ENCODE peak calls at places on chromosomes 5 and 9, in nine cellular contexts. One of them, this sample, is unnamed. For H3K27me3, the result is how much of the 10 kb centered on the place peaks cover.

GRCh38 chr5:53327811-53328331 is 152.6 kb upstream of the FST start:
- DNase-seq in colonic mucosa: no peak
- DNase-seq in CD4-positive, CD25-positive, alpha-beta regulatory T cell: no peak
- DNase-seq in Caco-2: no peak
- DNase-seq in CD4-positive, alpha-beta memory T cell: no peak
- DNase-seq in H9: no peak
- DNase-seq in upper lobe of right lung: no peak
- DNase-seq in HCT116: no peak
- DNase-seq in Peyer's patch: no peak
- DNase-seq in this sample: no peak

GRCh38 chr5:87120518-87121314 is 147.0 kb upstream of the RASA1 start:
- DNase-seq in colonic mucosa: no peak
- DNase-seq in CD4-positive, CD25-positive, alpha-beta regulatory T cell: peak
- DNase-seq in Caco-2: no peak
- DNase-seq in CD4-positive, alpha-beta memory T cell: peak
- DNase-seq in H9: no peak
- DNase-seq in upper lobe of right lung: no peak
- DNase-seq in HCT116: peak
- DNase-seq in Peyer's patch: no peak
- DNase-seq in this sample: peak

GRCh38 chr5:41966706-41967105 is 41.6 kb downstream of the FBXO4 start:
- DNase-seq in colonic mucosa: no peak
- DNase-seq in CD4-positive, CD25-positive, alpha-beta regulatory T cell: no peak
- DNase-seq in Caco-2: no peak
- DNase-seq in CD4-positive, alpha-beta memory T cell: no peak
- DNase-seq in H9: no peak
- DNase-seq in upper lobe of right lung: no peak
- DNase-seq in HCT116: no peak
- DNase-seq in Peyer's patch: no peak
- DNase-seq in this sample: no peak

GRCh38 chr5:141882594-141883183 is 4.5 kb upstream of the PCDH1 start:
- DNase-seq in colonic mucosa: no peak
- DNase-seq in CD4-positive, CD25-positive, alpha-beta regulatory T cell: no peak
- DNase-seq in Caco-2: no peak
- DNase-seq in CD4-positive, alpha-beta memory T cell: no peak
- DNase-seq in H9: peak
- DNase-seq in upper lobe of right lung: no peak
- DNase-seq in HCT116: no peak
- DNase-seq in Peyer's patch: no peak
- DNase-seq in this sample: no peak

GRCh38 chr5:134463991-134464760 is 52.5 kb upstream of the CDKN2AIPNL start:
- DNase-seq in colonic mucosa: no peak
- DNase-seq in CD4-positive, CD25-positive, alpha-beta regulatory T cell: no peak
- DNase-seq in Caco-2: peak
- DNase-seq in CD4-positive, alpha-beta memory T cell: no peak
- DNase-seq in H9: no peak
- DNase-seq in upper lobe of right lung: peak
- DNase-seq in HCT116: no peak
- DNase-seq in Peyer's patch: peak
- DNase-seq in this sample: no peak

GRCh38 chr5:119179857-119180641 is 109.2 kb downstream of the DMXL1 start:
- DNase-seq in colonic mucosa: no peak
- DNase-seq in CD4-positive, CD25-positive, alpha-beta regulatory T cell: no peak
- DNase-seq in Caco-2: no peak
- DNase-seq in CD4-positive, alpha-beta memory T cell: no peak
- DNase-seq in H9: no peak
- DNase-seq in upper lobe of right lung: no peak
- DNase-seq in HCT116: no peak
- DNase-seq in Peyer's patch: no peak
- DNase-seq in this sample: no peak

GRCh38 chr5:123035950-123036390 is 555 bp downstream of the PPIC start:
- DNase-seq in colonic mucosa: peak
- DNase-seq in CD4-positive, CD25-positive, alpha-beta regulatory T cell: no peak
- DNase-seq in Caco-2: peak
- DNase-seq in CD4-positive, alpha-beta memory T cell: no peak
- DNase-seq in H9: peak
- DNase-seq in upper lobe of right lung: peak
- DNase-seq in HCT116: peak
- DNase-seq in Peyer's patch: peak
- DNase-seq in this sample: peak

GRCh38 chr5:73564644-73565165 is 734 bp downstream of the ANKRA2 start:
- DNase-seq in colonic mucosa: no peak
- DNase-seq in CD4-positive, CD25-positive, alpha-beta regulatory T cell: peak
- DNase-seq in Caco-2: no peak
- DNase-seq in CD4-positive, alpha-beta memory T cell: no peak
- DNase-seq in H9: no peak
- DNase-seq in upper lobe of right lung: no peak
- DNase-seq in HCT116: no peak
- DNase-seq in Peyer's patch: no peak
- DNase-seq in this sample: no peak

GRCh38 chr5:98906756-98907355 is 22.0 kb downstream of the CHD1 start:
- DNase-seq in colonic mucosa: no peak
- DNase-seq in CD4-positive, CD25-positive, alpha-beta regulatory T cell: no peak
- DNase-seq in Caco-2: no peak
- DNase-seq in CD4-positive, alpha-beta memory T cell: no peak
- DNase-seq in H9: no peak
- DNase-seq in upper lobe of right lung: no peak
- DNase-seq in HCT116: no peak
- DNase-seq in Peyer's patch: no peak
- DNase-seq in this sample: no peak

GRCh38 chr9:95010431-95010838 is 283.9 kb downstream of the AOPEP start:
- DNase-seq in colonic mucosa: no peak
- DNase-seq in CD4-positive, CD25-positive, alpha-beta regulatory T cell: no peak
- DNase-seq in Caco-2: no peak
- DNase-seq in CD4-positive, alpha-beta memory T cell: no peak
- DNase-seq in H9: no peak
- DNase-seq in upper lobe of right lung: no peak
- DNase-seq in HCT116: no peak
- DNase-seq in Peyer's patch: no peak
- DNase-seq in this sample: no peak

GRCh38 chr5:176863041-176863764 is 35.9 kb downstream of the HK3 start:
- DNase-seq in colonic mucosa: no peak
- DNase-seq in CD4-positive, CD25-positive, alpha-beta regulatory T cell: no peak
- DNase-seq in Caco-2: no peak
- DNase-seq in CD4-positive, alpha-beta memory T cell: no peak
- DNase-seq in H9: no peak
- DNase-seq in upper lobe of right lung: no peak
- DNase-seq in HCT116: no peak
- DNase-seq in Peyer's patch: no peak
- DNase-seq in this sample: no peak

GRCh38 chr9:89372230-89372816 is 54.0 kb downstream of the SECISBP2 start:
- DNase-seq in colonic mucosa: no peak
- DNase-seq in CD4-positive, CD25-positive, alpha-beta regulatory T cell: peak
- DNase-seq in Caco-2: peak
- DNase-seq in CD4-positive, alpha-beta memory T cell: peak
- DNase-seq in H9: no peak
- DNase-seq in upper lobe of right lung: no peak
- DNase-seq in HCT116: no peak
- DNase-seq in Peyer's patch: no peak
- DNase-seq in this sample: no peak

GRCh38 chr5:76384705-76385104 is 18.4 kb upstream of the IQGAP2 start:
- DNase-seq in colonic mucosa: no peak
- DNase-seq in CD4-positive, CD25-positive, alpha-beta regulatory T cell: no peak
- DNase-seq in Caco-2: no peak
- DNase-seq in CD4-positive, alpha-beta memory T cell: no peak
- DNase-seq in H9: no peak
- DNase-seq in upper lobe of right lung: no peak
- DNase-seq in HCT116: no peak
- DNase-seq in Peyer's patch: no peak
- DNase-seq in this sample: no peak

GRCh38 chr5:558326-558725 is 34.1 kb upstream of the SLC9A3 start:
- DNase-seq in colonic mucosa: no peak
- DNase-seq in CD4-positive, CD25-positive, alpha-beta regulatory T cell: no peak
- DNase-seq in Caco-2: no peak
- DNase-seq in CD4-positive, alpha-beta memory T cell: no peak
- DNase-seq in H9: no peak
- DNase-seq in upper lobe of right lung: no peak
- DNase-seq in HCT116: no peak
- DNase-seq in Peyer's patch: no peak
- DNase-seq in this sample: no peak

GRCh38 chr5:560792-561166 is 36.5 kb upstream of the SLC9A3 start:
- DNase-seq in colonic mucosa: no peak
- DNase-seq in CD4-positive, CD25-positive, alpha-beta regulatory T cell: no peak
- DNase-seq in Caco-2: peak
- DNase-seq in CD4-positive, alpha-beta memory T cell: no peak
- DNase-seq in H9: no peak
- DNase-seq in upper lobe of right lung: no peak
- DNase-seq in HCT116: no peak
- DNase-seq in Peyer's patch: no peak
- DNase-seq in this sample: no peak

GRCh38 chr5:556909-557441 is 32.7 kb upstream of the SLC9A3 start:
- DNase-seq in colonic mucosa: peak
- DNase-seq in CD4-positive, CD25-positive, alpha-beta regulatory T cell: no peak
- DNase-seq in Caco-2: peak
- DNase-seq in CD4-positive, alpha-beta memory T cell: no peak
- DNase-seq in H9: no peak
- DNase-seq in upper lobe of right lung: no peak
- DNase-seq in HCT116: no peak
- DNase-seq in Peyer's patch: peak
- DNase-seq in this sample: no peak

GRCh38 chr5:558871-559503 is 34.7 kb upstream of the SLC9A3 start:
- DNase-seq in colonic mucosa: no peak
- DNase-seq in CD4-positive, CD25-positive, alpha-beta regulatory T cell: no peak
- DNase-seq in Caco-2: no peak
- DNase-seq in CD4-positive, alpha-beta memory T cell: no peak
- DNase-seq in H9: no peak
- DNase-seq in upper lobe of right lung: no peak
- DNase-seq in HCT116: no peak
- DNase-seq in Peyer's patch: no peak
- DNase-seq in this sample: no peak

DNA sequence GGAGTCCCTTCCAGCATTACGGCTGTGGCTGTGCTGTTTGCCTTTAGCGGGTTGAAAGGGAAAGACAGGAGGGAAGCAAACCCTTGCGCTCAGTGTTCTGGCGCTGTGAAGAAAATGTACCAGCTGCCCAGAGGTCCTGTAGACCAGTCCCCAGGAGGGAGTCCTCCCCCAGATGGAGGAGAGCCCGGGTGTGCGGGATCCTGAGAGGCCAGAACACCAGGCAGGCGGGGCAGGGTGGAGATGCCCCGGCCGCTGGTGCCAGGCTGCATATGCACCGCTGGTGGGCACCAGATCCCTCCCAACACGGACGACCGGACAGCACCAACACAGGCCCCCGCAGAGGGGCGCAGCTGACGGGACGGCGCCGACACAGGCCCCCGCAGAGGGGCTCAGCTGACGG is 37.2 kb upstream of the SLC9A3 start:
- DNase-seq in colonic mucosa: no peak
- DNase-seq in CD4-positive, CD25-positive, alpha-beta regulatory T cell: no peak
- DNase-seq in Caco-2: no peak
- DNase-seq in CD4-positive, alpha-beta memory T cell: no peak
- DNase-seq in H9: no peak
- DNase-seq in upper lobe of right lung: no peak
- DNase-seq in HCT116: no peak
- DNase-seq in Peyer's patch: peak
- DNase-seq in this sample: no peak
- H3K27me3 ChIP-seq in colonic mucosa: under half
- H3K27me3 ChIP-seq in CD4-positive, CD25-positive, alpha-beta regulatory T cell: under half
- H3K27me3 ChIP-seq in Caco-2: under half
- H3K27me3 ChIP-seq in CD4-positive, alpha-beta memory T cell: under half
- H3K27me3 ChIP-seq in H9: under half
- H3K27me3 ChIP-seq in upper lobe of right lung: under half
- H3K27me3 ChIP-seq in HCT116: under half
- H3K27me3 ChIP-seq in Peyer's patch: under half
- H3K27me3 ChIP-seq in this sample: under half

DNA sequence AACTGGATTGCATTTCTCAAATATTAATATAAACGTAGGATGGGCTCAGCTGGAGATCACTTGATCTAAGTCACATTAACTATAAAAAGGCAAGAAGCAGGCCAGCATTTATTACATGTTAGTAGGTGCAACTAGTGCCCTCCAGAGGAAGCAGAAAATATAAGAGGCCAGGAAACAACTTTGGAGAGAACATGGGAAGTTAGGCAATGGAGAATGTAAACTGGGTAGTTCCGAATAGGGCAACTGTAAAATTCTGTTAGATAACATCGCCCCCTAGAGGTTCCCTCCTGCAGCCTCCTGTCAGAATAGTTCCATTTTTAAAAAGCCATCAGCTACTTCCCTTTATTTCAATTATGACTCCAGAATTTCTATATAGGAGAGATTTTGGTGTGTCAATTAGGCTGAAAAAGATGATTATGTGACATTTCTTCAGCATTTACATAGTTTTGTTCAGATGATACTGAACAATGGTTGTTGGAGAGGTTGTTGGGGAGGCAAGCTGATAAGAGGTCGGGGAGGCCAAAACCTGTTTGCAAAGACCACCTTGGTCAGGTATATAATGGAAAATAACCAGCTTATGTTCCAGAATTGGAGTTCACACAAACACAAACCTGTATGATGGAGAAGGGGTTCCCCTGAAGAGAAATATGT is 22.4 kb downstream of the CCL28 start:
- DNase-seq in colonic mucosa: peak
- DNase-seq in CD4-positive, CD25-positive, alpha-beta regulatory T cell: peak
- DNase-seq in Caco-2: peak
- DNase-seq in CD4-positive, alpha-beta memory T cell: peak
- DNase-seq in H9: peak
- DNase-seq in upper lobe of right lung: no peak
- DNase-seq in HCT116: peak
- DNase-seq in Peyer's patch: peak
- DNase-seq in this sample: peak
- H3K27me3 ChIP-seq in colonic mucosa: under half
- H3K27me3 ChIP-seq in CD4-positive, CD25-positive, alpha-beta regulatory T cell: under half
- H3K27me3 ChIP-seq in Caco-2: under half
- H3K27me3 ChIP-seq in CD4-positive, alpha-beta memory T cell: under half
- H3K27me3 ChIP-seq in H9: under half
- H3K27me3 ChIP-seq in upper lobe of right lung: under half
- H3K27me3 ChIP-seq in HCT116: under half
- H3K27me3 ChIP-seq in Peyer's patch: under half
- H3K27me3 ChIP-seq in this sample: under half

GRCh38 chr5:170738840-170739239 is 44.7 kb upstream of the GABRP start:
- DNase-seq in colonic mucosa: no peak
- DNase-seq in CD4-positive, CD25-positive, alpha-beta regulatory T cell: no peak
- DNase-seq in Caco-2: no peak
- DNase-seq in CD4-positive, alpha-beta memory T cell: no peak
- DNase-seq in H9: peak
- DNase-seq in upper lobe of right lung: no peak
- DNase-seq in HCT116: no peak
- DNase-seq in Peyer's patch: no peak
- DNase-seq in this sample: no peak
- H3K27me3 ChIP-seq in colonic mucosa: under half
- H3K27me3 ChIP-seq in CD4-positive, CD25-positive, alpha-beta regulatory T cell: under half
- H3K27me3 ChIP-seq in Caco-2: under half
- H3K27me3 ChIP-seq in CD4-positive, alpha-beta memory T cell: under half
- H3K27me3 ChIP-seq in H9: under half
- H3K27me3 ChIP-seq in upper lobe of right lung: under half
- H3K27me3 ChIP-seq in HCT116: under half
- H3K27me3 ChIP-seq in Peyer's patch: under half
- H3K27me3 ChIP-seq in this sample: under half

GRCh38 chr5:11904270-11904906 is at the start of gene CTNND2:
- DNase-seq in colonic mucosa: no peak
- DNase-seq in CD4-positive, CD25-positive, alpha-beta regulatory T cell: no peak
- DNase-seq in Caco-2: no peak
- DNase-seq in CD4-positive, alpha-beta memory T cell: no peak
- DNase-seq in H9: peak
- DNase-seq in upper lobe of right lung: peak
- DNase-seq in HCT116: no peak
- DNase-seq in Peyer's patch: no peak
- DNase-seq in this sample: no peak
- H3K27me3 ChIP-seq in colonic mucosa: under half
- H3K27me3 ChIP-seq in CD4-positive, CD25-positive, alpha-beta regulatory T cell: under half
- H3K27me3 ChIP-seq in Caco-2: under half
- H3K27me3 ChIP-seq in CD4-positive, alpha-beta memory T cell: under half
- H3K27me3 ChIP-seq in H9: under half
- H3K27me3 ChIP-seq in upper lobe of right lung: under half
- H3K27me3 ChIP-seq in HCT116: under half
- H3K27me3 ChIP-seq in Peyer's patch: under half
- H3K27me3 ChIP-seq in this sample: under half

This sample was measured in small intestine.